ENCODE peak calls at places on chromosome 11, in six cellular contexts. C is psoas muscle, B is IMR-90, S is PC-3, Q is DND-41, R is HCT116. H is an unnamed sample.

GRCh38 chr11:26801601-26802000 is 79.7 kb upstream of the SLC5A12 start:
- DNase-seq in C (no peak), B (no peak), S (no peak), Q (no peak), R (no peak), H (no peak)

GRCh38 chr11:79156031-79156430 is 284.8 kb downstream of the TENM4 start:
- DNase-seq in C (no peak), B (no peak), S (no peak), Q (no peak), R (no peak), H (no peak)

GRCh38 chr11:75236062-75236461 is 4.5 kb upstream of the TPBGL start:
- DNase-seq in C (no peak), B (no peak), S (no peak), Q (no peak), R (no peak), H (no peak)

GRCh38 chr11:119339581-119340334 is 925 bp downstream of the C1QTNF5 start:
- DNase-seq in C (peak; percentile 88), B (no peak), S (peak; percentile 47), Q (no peak), R (no peak), H (no peak)

GRCh38 chr11:109059402-109059801 is 362.6 kb upstream of the C11orf87 start:
- DNase-seq in C (no peak), B (no peak), S (no peak), Q (no peak), R (no peak), H (no peak)

GRCh38 chr11:102564110-102564509 is 33.6 kb upstream of the MMP7 start:
- DNase-seq in C (no peak), B (peak; percentile 88), S (peak; percentile 99), Q (no peak), R (peak; percentile 74), H (no peak)

GRCh38 chr11:32435947-32436750 is 810 bp upstream of the WT1 start:
- DNase-seq in C (no peak), B (no peak), S (no peak), Q (no peak), R (no peak), H (no peak)

GRCh38 chr11:17561466-17562001 is 14.5 kb downstream of the OTOG start:
- DNase-seq in C (no peak), B (no peak), S (no peak), Q (no peak), R (no peak), H (no peak)

GRCh38 chr11:22472306-22472705 is 134.1 kb downstream of the SLC17A6 start:
- DNase-seq in C (no peak), B (peak; percentile 9), S (peak; percentile 51), Q (no peak), R (no peak), H (no peak)

GRCh38 chr11:6249822-6250555 is 9.6 kb upstream of the CCKBR start:
- DNase-seq in C (peak; percentile 69), B (peak; percentile 85), S (peak; percentile 77), Q (no peak), R (peak; percentile 18), H (no peak)
- H3K27ac ChIP-seq in C (no peak overlapping the region), B (no peak overlapping the region), S (no peak overlapping the region), Q (no peak overlapping the region), R (no peak overlapping the region), H (no peak overlapping the region)

GRCh38 chr11:37182036-37182435 is 584.0 kb upstream of the RAG2 start:
- DNase-seq in C (no peak), B (no peak), S (no peak), Q (no peak), R (no peak), H (no peak)

DNA sequence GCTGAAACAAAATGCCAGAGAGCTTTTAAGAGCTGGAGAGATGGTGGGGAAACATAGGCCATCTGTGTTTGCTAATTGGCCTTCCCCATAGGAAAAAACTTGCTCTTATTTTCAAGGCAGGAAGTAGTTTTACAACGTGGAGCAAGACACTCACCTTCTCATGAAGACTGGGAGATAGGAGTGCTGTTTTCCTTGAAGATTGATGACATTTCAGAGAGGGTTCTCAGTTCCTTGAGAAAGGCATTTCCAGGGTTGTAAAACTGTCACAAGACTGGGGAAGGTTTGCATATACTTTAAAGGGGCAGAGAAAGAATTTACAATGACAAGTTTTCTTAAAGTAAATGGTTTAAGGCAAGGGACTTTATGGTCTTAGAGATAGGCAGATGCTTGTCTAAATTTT is 586.3 kb upstream of the RAG2 start:
- DNase-seq in C (no peak), B (no peak), S (no peak), Q (no peak), R (no peak), H (no peak)
- H3K9me3 ChIP-seq in C (no peaks in the 10 kb centered on the region), B (no peaks in the 10 kb centered on the region), S (peaks cover 5% of the 10 kb centered on the region), Q (no peaks in the 10 kb centered on the region), R (peaks cover 12% of the 10 kb centered on the region), H (no peaks in the 10 kb centered on the region)

GRCh38 chr11:130737041-130737830 is 179.0 kb downstream of the SNX19 start:
- DNase-seq in C (no peak), B (no peak), S (no peak), Q (peak; percentile 11), R (no peak), H (no peak)
- H3K27ac ChIP-seq in C (no peak overlapping the region), B (peak overlapping the region; percentile 93), S (peak overlapping the region; percentile 74), Q (no peak overlapping the region), R (no peak overlapping the region), H (no peak overlapping the region)

GRCh38 chr11:2645779-2646118 is 54.0 kb downstream of the KCNQ1OT1 start:
- DNase-seq in C (no peak), B (no peak), S (no peak), Q (no peak), R (no peak), H (no peak)
- H3K9me3 ChIP-seq in C (peaks cover 79% of the 10 kb centered on the region), B (peaks cover 49% of the 10 kb centered on the region), S (peaks cover 36% of the 10 kb centered on the region), Q (peaks cover 33% of the 10 kb centered on the region), R (peaks cover 21% of the 10 kb centered on the region), H (peaks cover 75% of the 10 kb centered on the region)

H was measured in CD4-positive, alpha-beta T cell.